ENCODE peak calls at places on chromosomes 6 and 20, in nine cellular contexts. S is left kidney; N is cardiac fibroblast; Q is CD4-positive, alpha-beta T cell; H is fibroblast of gingiva; C is aorta; U is pancreas; T is CD8-positive, alpha-beta memory T cell; A is activated gamma-delta T cell treated with anti-CD3 and anti-CD28 coated beads, Interleukin-2, amount 50 U/mL, for 16 hours. R is an unnamed sample.

GRCh38 chr6:28139860-28140500 is 1.7 kb upstream of the ZKSCAN8 start:
- DNase-seq in U (no peak), C (no peak), Q (no peak), A (no peak), H (no peak), S (no peak), T (no peak), N (no peak), R (peak)

GRCh38 chr6:112016335-112016734 is 37.6 kb upstream of the CCN6 start:
- DNase-seq in C (no peak), S (no peak), T (no peak), H (peak), N (peak), Q (no peak), U (no peak), A (no peak), R (no peak)

GRCh38 chr20:51529758-51530157 is 12.8 kb downstream of the NFATC2 start:
- DNase-seq in N (no peak), U (no peak), T (peak), C (no peak), A (peak), S (no peak), H (no peak), Q (peak), R (no peak)

GRCh38 chr6:145948328-145948727 is 15.8 kb downstream of the SHPRH start:
- DNase-seq in U (no peak), T (no peak), S (no peak), N (peak), Q (no peak), C (no peak), A (no peak), H (peak), R (no peak)

GRCh38 chr20:20864346-20865096 is 152.1 kb upstream of the RALGAPA2 start:
- DNase-seq in H (no peak), C (no peak), A (no peak), U (no peak), T (no peak), N (peak), Q (no peak), S (peak), R (no peak)

GRCh38 chr20:4519530-4519929 is 202.2 kb upstream of the PRND start:
- DNase-seq in A (no peak), T (no peak), H (no peak), U (no peak), C (no peak), S (peak), Q (no peak), N (no peak), R (no peak)

GRCh38 chr6:133741375-133741861 is 147.5 kb upstream of the TCF21 start:
- DNase-seq in Q (no peak), U (no peak), T (no peak), S (peak), A (no peak), H (peak), C (no peak), N (peak), R (no peak)

GRCh38 chr20:24051160-24051559 is 62.6 kb upstream of the GGTLC1 start:
- DNase-seq in C (no peak), U (no peak), H (no peak), Q (no peak), S (no peak), A (no peak), N (no peak), T (no peak), R (no peak)

GRCh38 chr6:150661608-150662007 is 61.9 kb downstream of the PLEKHG1 start:
- DNase-seq in Q (no peak), T (no peak), S (no peak), H (no peak), N (no peak), A (no peak), U (no peak), C (no peak), R (no peak)

GRCh38 chr6:168412456-168412855 is 28.5 kb upstream of the SMOC2 start:
- DNase-seq in N (no peak), Q (no peak), C (no peak), H (no peak), U (no peak), S (no peak), A (no peak), T (no peak), R (no peak)

GRCh38 chr6:53168516-53169257 is 20.0 kb upstream of the GCM1 start:
- DNase-seq in C (no peak), A (no peak), Q (no peak), S (no peak), T (no peak), H (peak), N (peak), U (no peak), R (no peak)

GRCh38 chr20:43667341-43668132 is 623 bp downstream of the MYBL2 start:
- DNase-seq in U (no peak), H (no peak), C (peak), S (peak), N (no peak), Q (no peak), A (no peak), T (no peak), R (no peak)

GRCh38 chr6:14470697-14471096 is 353.1 kb downstream of the CD83 start:
- DNase-seq in A (no peak), H (no peak), C (no peak), Q (no peak), T (no peak), S (no peak), N (no peak), U (no peak), R (no peak)

R was measured in right lobe of liver.